ENCODE peak calls at places on chromosomes 2 and 18, in seven cellular contexts. One of them, this sample, is unnamed.

GRCh38 chr2:3443083-3443482 is 63.6 kb downstream of the TRAPPC12 start:
- DNase-seq in H1: no peak
- DNase-seq in neuronal stem cell: no peak
- DNase-seq in mesendoderm: no peak
- DNase-seq in H9: no peak
- DNase-seq in mesenchymal stem cell: no peak
- DNase-seq in trophoblast cell: no peak
- DNase-seq in this sample: no peak

GRCh38 chr2:205650450-205650849 is 31.9 kb upstream of the NRP2 start:
- DNase-seq in mesenchymal stem cell: peak; percentile 72
- DNase-seq in mesendoderm: peak; percentile 90
- DNase-seq in H9: peak; percentile 64
- DNase-seq in trophoblast cell: no peak
- DNase-seq in H1: peak; percentile 44
- DNase-seq in neuronal stem cell: peak; percentile 43
- DNase-seq in this sample: peak; percentile 61

GRCh38 chr18:21433436-21433835 is 167.1 kb downstream of the ESCO1 start:
- DNase-seq in H1: no peak
- DNase-seq in mesenchymal stem cell: no peak
- DNase-seq in H9: no peak
- DNase-seq in neuronal stem cell: no peak
- DNase-seq in trophoblast cell: no peak
- DNase-seq in mesendoderm: no peak
- DNase-seq in this sample: no peak

GRCh38 chr18:57705861-57706590 is 84.4 kb upstream of the NARS1 start:
- DNase-seq in H9: no peak
- DNase-seq in H1: no peak
- DNase-seq in neuronal stem cell: no peak
- DNase-seq in mesendoderm: no peak
- DNase-seq in mesenchymal stem cell: no peak
- DNase-seq in trophoblast cell: peak; percentile 68
- DNase-seq in this sample: no peak

GRCh38 chr18:22559414-22560282 is 141.9 kb upstream of the CTAGE1 start:
- DNase-seq in H1: no peak
- DNase-seq in mesendoderm: peak; percentile 75
- DNase-seq in trophoblast cell: peak; percentile 51
- DNase-seq in neuronal stem cell: peak; percentile 48
- DNase-seq in H9: peak; percentile 48
- DNase-seq in mesenchymal stem cell: peak; percentile 90
- DNase-seq in this sample: peak; percentile 59

GRCh38 chr2:216603884-216604245 is 29.4 kb upstream of the IGFBP2 start:
- DNase-seq in mesendoderm: no peak
- DNase-seq in H9: no peak
- DNase-seq in neuronal stem cell: no peak
- DNase-seq in H1: no peak
- DNase-seq in mesenchymal stem cell: no peak
- DNase-seq in trophoblast cell: no peak
- DNase-seq in this sample: no peak

GRCh38 chr2:230906471-230907230 is 18.4 kb downstream of the GPR55 start:
- DNase-seq in H9: peak; percentile 20
- DNase-seq in neuronal stem cell: no peak
- DNase-seq in mesenchymal stem cell: no peak
- DNase-seq in mesendoderm: no peak
- DNase-seq in H1: no peak
- DNase-seq in trophoblast cell: no peak
- DNase-seq in this sample: no peak

GRCh38 chr2:4134881-4135565 is 431.6 kb downstream of the DCDC2C start:
- DNase-seq in neuronal stem cell: no peak
- DNase-seq in mesendoderm: no peak
- DNase-seq in H9: no peak
- DNase-seq in H1: no peak
- DNase-seq in mesenchymal stem cell: no peak
- DNase-seq in trophoblast cell: no peak
- DNase-seq in this sample: no peak

GRCh38 chr2:112661656-112662305 is 16.0 kb downstream of the SLC20A1 start:
- DNase-seq in mesenchymal stem cell: no peak
- DNase-seq in H9: no peak
- DNase-seq in neuronal stem cell: no peak
- DNase-seq in mesendoderm: no peak
- DNase-seq in H1: no peak
- DNase-seq in trophoblast cell: no peak
- DNase-seq in this sample: no peak

GRCh38 chr2:68094111-68094510 is 31.3 kb upstream of the C1D start:
- DNase-seq in trophoblast cell: no peak
- DNase-seq in mesenchymal stem cell: no peak
- DNase-seq in mesendoderm: no peak
- DNase-seq in neuronal stem cell: no peak
- DNase-seq in H9: no peak
- DNase-seq in H1: no peak
- DNase-seq in this sample: no peak

GRCh38 chr2:19648583-19648982 is 253.2 kb downstream of the TTC32 start:
- DNase-seq in H1: no peak
- DNase-seq in neuronal stem cell: no peak
- DNase-seq in H9: no peak
- DNase-seq in trophoblast cell: no peak
- DNase-seq in mesenchymal stem cell: peak; percentile 86
- DNase-seq in mesendoderm: no peak
- DNase-seq in this sample: peak; percentile 90

GRCh38 chr2:54207666-54208195 is 48.3 kb downstream of the TSPYL6 start:
- DNase-seq in H1: no peak
- DNase-seq in mesenchymal stem cell: peak; percentile 52
- DNase-seq in H9: no peak
- DNase-seq in trophoblast cell: no peak
- DNase-seq in neuronal stem cell: no peak
- DNase-seq in mesendoderm: no peak
- DNase-seq in this sample: peak; percentile 12

GRCh38 chr2:197647961-197648690 is 27.3 kb downstream of the RFTN2 start:
- DNase-seq in H9: no peak
- DNase-seq in neuronal stem cell: no peak
- DNase-seq in mesendoderm: no peak
- DNase-seq in trophoblast cell: no peak
- DNase-seq in mesenchymal stem cell: peak; percentile 88
- DNase-seq in H1: no peak
- DNase-seq in this sample: peak; percentile 85

GRCh38 chr2:177165103-177165583 is 47.5 kb upstream of the HNRNPA3 start:
- DNase-seq in H1: no peak
- DNase-seq in H9: no peak
- DNase-seq in mesenchymal stem cell: peak; percentile 59
- DNase-seq in mesendoderm: peak; percentile 43
- DNase-seq in trophoblast cell: no peak
- DNase-seq in neuronal stem cell: no peak
- DNase-seq in this sample: peak; percentile 45

GRCh38 chr2:208548689-208549088 is 142.1 kb downstream of the PTH2R start:
- DNase-seq in trophoblast cell: no peak
- DNase-seq in H9: no peak
- DNase-seq in neuronal stem cell: no peak
- DNase-seq in mesendoderm: no peak
- DNase-seq in mesenchymal stem cell: no peak
- DNase-seq in H1: no peak
- DNase-seq in this sample: no peak

GRCh38 chr18:45920367-45920766 is 46.8 kb downstream of the EPG5 start:
- DNase-seq in trophoblast cell: no peak
- DNase-seq in neuronal stem cell: no peak
- DNase-seq in mesenchymal stem cell: no peak
- DNase-seq in mesendoderm: no peak
- DNase-seq in H9: no peak
- DNase-seq in H1: no peak
- DNase-seq in this sample: peak; percentile 62

GRCh38 chr2:43486604-43487003 is 109.2 kb downstream of the THADA start:
- DNase-seq in trophoblast cell: no peak
- DNase-seq in H9: no peak
- DNase-seq in neuronal stem cell: no peak
- DNase-seq in mesendoderm: no peak
- DNase-seq in H1: no peak
- DNase-seq in mesenchymal stem cell: no peak
- DNase-seq in this sample: no peak

GRCh38 chr2:46200100-46200690 is 97.0 kb upstream of the EPAS1 start:
- DNase-seq in mesenchymal stem cell: no peak
- DNase-seq in H9: no peak
- DNase-seq in H1: no peak
- DNase-seq in neuronal stem cell: no peak
- DNase-seq in trophoblast cell: no peak
- DNase-seq in mesendoderm: no peak
- DNase-seq in this sample: peak; percentile 17

GRCh38 chr2:88342749-88343148 is 109.7 kb downstream of the FOXI3 start:
- DNase-seq in H1: no peak
- DNase-seq in H9: no peak
- DNase-seq in mesenchymal stem cell: no peak
- DNase-seq in mesendoderm: no peak
- DNase-seq in trophoblast cell: no peak
- DNase-seq in neuronal stem cell: no peak
- DNase-seq in this sample: no peak

GRCh38 chr2:222052934-222053367 is 245.8 kb downstream of the PAX3 start:
- DNase-seq in neuronal stem cell: peak; percentile 82
- DNase-seq in trophoblast cell: no peak
- DNase-seq in mesenchymal stem cell: no peak
- DNase-seq in H9: peak; percentile 81
- DNase-seq in mesendoderm: peak; percentile 93
- DNase-seq in H1: peak; percentile 61
- DNase-seq in this sample: no peak

GRCh38 chr18:50659091-50660003 is 99.5 kb downstream of the MAPK4 start:
- DNase-seq in mesendoderm: peak; percentile 44
- DNase-seq in trophoblast cell: peak; percentile 14
- DNase-seq in neuronal stem cell: no peak
- DNase-seq in H9: no peak
- DNase-seq in mesenchymal stem cell: no peak
- DNase-seq in H1: no peak
- DNase-seq in this sample: peak; percentile 5

GRCh38 chr2:234467289-234467688 is 29.6 kb downstream of the ARL4C start:
- DNase-seq in mesendoderm: no peak
- DNase-seq in trophoblast cell: no peak
- DNase-seq in mesenchymal stem cell: peak; percentile 52
- DNase-seq in neuronal stem cell: no peak
- DNase-seq in H1: no peak
- DNase-seq in H9: no peak
- DNase-seq in this sample: peak; percentile 92

GRCh38 chr18:58310517-58310916 is 266.5 kb downstream of the NEDD4L start:
- DNase-seq in H9: no peak
- DNase-seq in trophoblast cell: peak; percentile 26
- DNase-seq in H1: no peak
- DNase-seq in mesenchymal stem cell: peak; percentile 13
- DNase-seq in neuronal stem cell: no peak
- DNase-seq in mesendoderm: no peak
- DNase-seq in this sample: no peak

GRCh38 chr2:128369626-128370467 is 51.2 kb upstream of the HS6ST1 start:
- DNase-seq in trophoblast cell: no peak
- DNase-seq in H9: no peak
- DNase-seq in neuronal stem cell: peak; percentile 80
- DNase-seq in mesendoderm: no peak
- DNase-seq in H1: no peak
- DNase-seq in mesenchymal stem cell: no peak
- DNase-seq in this sample: no peak

GRCh38 chr2:224217233-224217961 is 178.3 kb upstream of the SERPINE2 start:
- DNase-seq in trophoblast cell: no peak
- DNase-seq in H9: no peak
- DNase-seq in mesenchymal stem cell: no peak
- DNase-seq in H1: no peak
- DNase-seq in neuronal stem cell: no peak
- DNase-seq in mesendoderm: peak; percentile 47
- DNase-seq in this sample: no peak

GRCh38 chr2:167928434-167928833 is 319.0 kb downstream of the STK39 start:
- DNase-seq in neuronal stem cell: no peak
- DNase-seq in mesendoderm: no peak
- DNase-seq in trophoblast cell: no peak
- DNase-seq in H9: no peak
- DNase-seq in H1: no peak
- DNase-seq in mesenchymal stem cell: no peak
- DNase-seq in this sample: no peak
- H2AK5ac ChIP-seq in neuronal stem cell: no peak overlapping the region
- H2AK5ac ChIP-seq in mesendoderm: no peak overlapping the region
- H2AK5ac ChIP-seq in trophoblast cell: no peak overlapping the region
- H2AK5ac ChIP-seq in H9: no peak overlapping the region
- H2AK5ac ChIP-seq in H1: no peak overlapping the region
- H2AK5ac ChIP-seq in mesenchymal stem cell: no peak overlapping the region
- H2AK5ac ChIP-seq in this sample: no peak overlapping the region

GRCh38 chr2:56806924-56807323 is 623.1 kb downstream of the CCDC85A start:
- DNase-seq in neuronal stem cell: no peak
- DNase-seq in H1: no peak
- DNase-seq in trophoblast cell: no peak
- DNase-seq in mesenchymal stem cell: no peak
- DNase-seq in mesendoderm: no peak
- DNase-seq in H9: no peak
- DNase-seq in this sample: no peak

GRCh38 chr2:56801770-56802169 is 618.0 kb downstream of the CCDC85A start:
- DNase-seq in H1: no peak
- DNase-seq in H9: no peak
- DNase-seq in mesenchymal stem cell: peak; percentile 6
- DNase-seq in trophoblast cell: no peak
- DNase-seq in mesendoderm: no peak
- DNase-seq in neuronal stem cell: no peak
- DNase-seq in this sample: no peak

GRCh38 chr2:56801214-56801613 is 617.4 kb downstream of the CCDC85A start:
- DNase-seq in H9: no peak
- DNase-seq in trophoblast cell: no peak
- DNase-seq in neuronal stem cell: no peak
- DNase-seq in mesendoderm: no peak
- DNase-seq in H1: no peak
- DNase-seq in mesenchymal stem cell: no peak
- DNase-seq in this sample: no peak

GRCh38 chr2:56807861-56808260 is 624.1 kb downstream of the CCDC85A start:
- DNase-seq in mesendoderm: no peak
- DNase-seq in neuronal stem cell: no peak
- DNase-seq in trophoblast cell: no peak
- DNase-seq in H1: no peak
- DNase-seq in mesenchymal stem cell: no peak
- DNase-seq in H9: no peak
- DNase-seq in this sample: no peak

DNA sequence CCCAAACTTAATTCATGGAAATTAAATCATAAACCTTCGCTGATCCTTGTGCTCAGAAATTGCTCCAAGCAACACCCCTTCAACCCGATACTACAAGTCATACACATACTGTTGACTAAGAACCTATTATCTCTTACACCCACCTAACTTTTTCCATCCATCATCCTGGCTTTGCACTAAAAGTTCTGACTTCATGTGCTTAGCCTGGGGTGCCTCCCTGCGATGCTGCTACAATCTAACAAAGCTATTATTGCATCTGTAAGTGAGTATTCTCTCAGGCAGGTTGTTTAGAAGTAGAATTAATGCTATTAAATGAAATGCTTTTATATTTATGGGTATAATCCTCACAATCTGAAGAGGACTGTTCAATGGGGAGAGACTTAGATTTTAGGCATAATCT is 619.8 kb downstream of the CCDC85A start:
- DNase-seq in mesendoderm: no peak
- DNase-seq in H9: no peak
- DNase-seq in neuronal stem cell: no peak
- DNase-seq in H1: no peak
- DNase-seq in mesenchymal stem cell: no peak
- DNase-seq in trophoblast cell: no peak
- DNase-seq in this sample: no peak
- H2AK5ac ChIP-seq in mesendoderm: no peak overlapping the region
- H2AK5ac ChIP-seq in H9: no peak overlapping the region
- H2AK5ac ChIP-seq in neuronal stem cell: no peak overlapping the region
- H2AK5ac ChIP-seq in H1: no peak overlapping the region
- H2AK5ac ChIP-seq in mesenchymal stem cell: no peak overlapping the region
- H2AK5ac ChIP-seq in trophoblast cell: no peak overlapping the region
- H2AK5ac ChIP-seq in this sample: no peak overlapping the region

GRCh38 chr2:79292231-79292785 is 132.8 kb upstream of the REG3A start:
- DNase-seq in neuronal stem cell: no peak
- DNase-seq in H1: no peak
- DNase-seq in mesendoderm: no peak
- DNase-seq in mesenchymal stem cell: no peak
- DNase-seq in trophoblast cell: no peak
- DNase-seq in H9: no peak
- DNase-seq in this sample: no peak
- H2AK5ac ChIP-seq in neuronal stem cell: no peak overlapping the region
- H2AK5ac ChIP-seq in H1: no peak overlapping the region
- H2AK5ac ChIP-seq in mesendoderm: no peak overlapping the region
- H2AK5ac ChIP-seq in mesenchymal stem cell: no peak overlapping the region
- H2AK5ac ChIP-seq in trophoblast cell: no peak overlapping the region
- H2AK5ac ChIP-seq in H9: no peak overlapping the region
- H2AK5ac ChIP-seq in this sample: no peak overlapping the region

GRCh38 chr2:218378053-218378452 is 4.0 kb upstream of the SLC11A1 start:
- DNase-seq in H9: no peak
- DNase-seq in mesendoderm: no peak
- DNase-seq in trophoblast cell: no peak
- DNase-seq in neuronal stem cell: no peak
- DNase-seq in mesenchymal stem cell: no peak
- DNase-seq in H1: no peak
- DNase-seq in this sample: no peak
- H2AK5ac ChIP-seq in H9: no peak overlapping the region
- H2AK5ac ChIP-seq in mesendoderm: no peak overlapping the region
- H2AK5ac ChIP-seq in trophoblast cell: no peak overlapping the region
- H2AK5ac ChIP-seq in neuronal stem cell: no peak overlapping the region
- H2AK5ac ChIP-seq in mesenchymal stem cell: no peak overlapping the region
- H2AK5ac ChIP-seq in H1: no peak overlapping the region
- H2AK5ac ChIP-seq in this sample: no peak overlapping the region

This sample was measured in IMR-90.